ENCODE peak calls at places on chromosomes 2 and 18, in five cellular contexts. B is GM12878, G is HL-60, S is GM23338, C is HepG2. O is an unnamed sample. For H3K27me3, the result is how much of the 10 kb centered on the place peaks cover.

GRCh38 chr2:21916934-21917522 is 793.3 kb downstream of the TDRD15 start:
- DNase-seq in B (no peak), G (no peak), S (no peak), C (no peak), O (no peak)

GRCh38 chr2:150608341-150608740 is 120.9 kb upstream of the RND3 start:
- DNase-seq in B (no peak), G (no peak), S (no peak), C (no peak), O (no peak)

GRCh38 chr2:224004105-224004715 is 34.9 kb downstream of the SERPINE2 start:
- DNase-seq in B (no peak), G (no peak), S (no peak), C (no peak), O (no peak)

GRCh38 chr18:24234330-24234729 is 95.5 kb downstream of the CABYR start:
- DNase-seq in B (no peak), G (no peak), S (no peak), C (peak), O (no peak)

GRCh38 chr2:68888038-68888704 is 17.0 kb upstream of the BMP10 start:
- DNase-seq in B (no peak), G (no peak), S (no peak), C (peak), O (no peak)

GRCh38 chr2:127208313-127208712 is 11.8 kb downstream of the CYP27C1 start:
- DNase-seq in B (no peak), G (no peak), S (peak), C (no peak), O (no peak)

GRCh38 chr2:120702061-120702460 is 33.6 kb upstream of the GLI2 start:
- DNase-seq in B (no peak), G (no peak), S (no peak), C (no peak), O (no peak)

GRCh38 chr2:86703704-86704370 is 16.3 kb upstream of the RMND5A start:
- DNase-seq in B (no peak), G (no peak), S (no peak), C (no peak), O (peak)

GRCh38 chr2:29033172-29033571 is 41.2 kb downstream of the PCARE start:
- DNase-seq in B (no peak), G (no peak), S (peak), C (no peak), O (no peak)

GRCh38 chr2:187453078-187453641 is 5.1 kb upstream of the CALCRL start:
- DNase-seq in B (no peak), G (no peak), S (peak), C (no peak), O (peak)

GRCh38 chr2:2750867-2751714 is 420.0 kb upstream of the MYT1L start:
- DNase-seq in B (no peak), G (no peak), S (no peak), C (no peak), O (no peak)

GRCh38 chr2:46849741-46850474 is 65.7 kb downstream of the MCFD2 start:
- DNase-seq in B (no peak), G (no peak), S (no peak), C (no peak), O (no peak)

GRCh38 chr2:71451695-71452094 is 1.7 kb upstream of the DYSF start:
- DNase-seq in B (no peak), G (no peak), S (no peak), C (no peak), O (no peak)

GRCh38 chr2:52821631-52822030 is 946.0 kb upstream of the CHAC2 start:
- DNase-seq in B (no peak), G (no peak), S (peak), C (no peak), O (no peak)

GRCh38 chr18:31206787-31207381 is 44.2 kb upstream of the DSC1 start:
- DNase-seq in B (peak), G (peak), S (peak), C (peak), O (peak)

GRCh38 chr2:150698016-150698661 is 210.7 kb upstream of the RND3 start:
- DNase-seq in B (no peak), G (no peak), S (no peak), C (no peak), O (no peak)

GRCh38 chr18:59056706-59057492 is 82.8 kb upstream of the SEC11C start:
- DNase-seq in B (no peak), G (peak), S (peak), C (peak), O (no peak)

GRCh38 chr18:10351221-10351795 is 103.1 kb upstream of the APCDD1 start:
- DNase-seq in B (no peak), G (no peak), S (no peak), C (no peak), O (no peak)

GRCh38 chr18:36334798-36335197 is 37.3 kb downstream of the FHOD3 start:
- DNase-seq in B (no peak), G (no peak), S (no peak), C (no peak), O (no peak)

GRCh38 chr2:112666764-112667122 is 21.0 kb downstream of the SLC20A1 start:
- DNase-seq in B (no peak), G (no peak), S (no peak), C (peak), O (no peak)

GRCh38 chr2:230130668-230131364 is 62.1 kb upstream of the SLC16A14 start:
- DNase-seq in B (no peak), G (no peak), S (no peak), C (peak), O (peak)

GRCh38 chr2:76642122-76642521 is 880.1 kb downstream of the LRRTM4 start:
- DNase-seq in B (no peak), G (no peak), S (no peak), C (no peak), O (no peak)

GRCh38 chr2:6068441-6068935 is 376.3 kb downstream of the SOX11 start:
- DNase-seq in B (no peak), G (no peak), S (no peak), C (no peak), O (no peak)

GRCh38 chr2:164495491-164496223 is 125.6 kb downstream of the GRB14 start:
- DNase-seq in B (no peak), G (no peak), S (peak), C (peak), O (peak)
- TF ChIP-seq REST in B (no peak), G (no peak), S (no peak), C (no peak), O (no peak)

GRCh38 chr2:104860141-104860790 is 6.4 kb downstream of the POU3F3 start:
- DNase-seq in B (no peak), G (no peak), S (peak), C (no peak), O (no peak)
- H3K27me3 ChIP-seq in B (under half), G (half or more), S (half or more), C (half or more), O (under half)

DNA sequence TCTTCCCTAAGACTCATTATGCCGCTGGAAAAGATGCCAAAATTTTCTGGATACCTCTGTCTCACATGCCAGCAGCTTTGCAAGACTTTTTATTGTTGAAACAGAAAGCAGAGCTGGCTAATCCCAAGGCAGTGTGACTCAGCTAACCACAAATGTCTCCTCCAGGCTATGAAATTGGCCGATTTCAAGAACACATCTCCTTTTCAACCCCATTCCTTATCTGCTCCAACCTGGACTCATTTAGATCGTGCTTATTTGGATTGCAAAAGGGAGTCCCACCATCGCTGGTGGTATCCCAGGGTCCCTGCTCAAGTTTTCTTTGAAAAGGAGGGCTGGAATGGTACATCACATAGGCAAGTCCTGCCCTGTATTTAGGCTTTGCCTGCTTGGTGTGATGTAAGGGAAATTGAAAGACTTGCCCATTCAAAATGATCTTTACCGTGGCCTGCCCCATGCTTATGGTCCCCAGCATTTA is 26.3 kb downstream of the DHRS9 start:
- DNase-seq in B (no peak), G (peak), S (no peak), C (no peak), O (peak)
- H3K4me3 ChIP-seq in B (no peak), G (no peak), S (no peak), C (no peak), O (no peak)

DNA sequence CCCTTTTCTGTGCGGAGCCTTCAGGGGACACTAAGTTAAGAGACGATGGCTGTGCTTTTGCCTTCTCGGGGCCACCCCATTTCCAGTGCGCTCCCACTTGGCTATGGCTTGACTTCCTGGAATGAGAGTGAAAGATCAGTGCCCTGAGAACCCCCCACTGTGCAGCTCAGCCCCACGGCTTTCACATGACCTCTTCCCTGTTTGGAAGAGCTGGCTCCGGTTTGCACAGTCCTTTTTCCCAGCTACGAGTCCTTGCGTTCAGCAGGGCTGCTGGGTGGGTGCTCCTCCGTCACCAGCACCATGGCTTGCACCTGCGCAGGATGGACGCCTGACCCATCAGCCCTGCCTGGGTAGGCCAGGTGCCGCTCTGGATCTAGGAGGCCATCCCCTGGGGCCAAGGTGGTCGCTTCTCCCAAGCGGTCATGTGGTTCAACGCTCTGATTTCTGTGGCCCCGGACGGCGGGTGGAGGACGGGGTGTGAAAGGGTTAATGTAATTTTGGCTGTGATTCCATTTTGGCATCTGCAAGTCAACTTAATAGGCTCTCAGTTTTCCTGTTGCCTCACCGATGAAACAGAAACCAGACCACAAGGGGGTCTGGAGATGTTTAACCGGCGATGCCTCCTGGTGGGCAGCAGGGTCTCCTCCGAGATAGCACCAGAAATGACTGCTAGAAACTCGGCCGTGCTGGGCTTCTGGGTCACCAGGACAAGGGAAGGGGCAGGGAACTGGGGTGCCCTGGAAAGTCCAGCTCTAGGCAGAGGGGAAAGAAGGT is 113.1 kb upstream of the HAAO start:
- DNase-seq in B (no peak), G (no peak), S (peak), C (peak), O (no peak)
- TF ChIP-seq REST in B (no peak), G (no peak), S (no peak), C (no peak), O (no peak)

O was measured in Panc1.